ENCODE peak calls at places on chromosomes 6 and 20, in ten cellular contexts. One of them, this sample, is unnamed.
A peak's percentile ranks its signal among the peaks of the same experiment; 100 is the strongest.

GRCh38 chr6:147700436-147701209 is 192.1 kb downstream of the SAMD5 start:
- DNase-seq in HFF-Myc: peak; percentile 39
- DNase-seq in stimulated activated CD4-positive, alpha-beta T cell treated with anti-CD3 and anti-CD28 coated beads, TNF-alpha, amount 100 ng/mL, for 1 hour: no peak
- DNase-seq in omental fat pad: no peak
- DNase-seq in KBM-7: no peak
- DNase-seq in mesenchymal stem cell: peak; percentile 31
- DNase-seq in uterus: no peak
- DNase-seq in EH: peak; percentile 18
- DNase-seq in fibroblast of pulmonary artery: no peak
- DNase-seq in cardiac fibroblast: no peak
- DNase-seq in this sample: no peak

GRCh38 chr20:47038581-47039560 is 144.2 kb downstream of the EYA2 start:
- DNase-seq in HFF-Myc: no peak
- DNase-seq in stimulated activated CD4-positive, alpha-beta T cell treated with anti-CD3 and anti-CD28 coated beads, TNF-alpha, amount 100 ng/mL, for 1 hour: no peak
- DNase-seq in omental fat pad: no peak
- DNase-seq in KBM-7: peak; percentile 24
- DNase-seq in mesenchymal stem cell: no peak
- DNase-seq in uterus: no peak
- DNase-seq in EH: no peak
- DNase-seq in fibroblast of pulmonary artery: no peak
- DNase-seq in cardiac fibroblast: peak; percentile 36
- DNase-seq in this sample: no peak

GRCh38 chr6:124512431-124512830 is 449.8 kb upstream of the RNF217 start:
- DNase-seq in HFF-Myc: no peak
- DNase-seq in stimulated activated CD4-positive, alpha-beta T cell treated with anti-CD3 and anti-CD28 coated beads, TNF-alpha, amount 100 ng/mL, for 1 hour: no peak
- DNase-seq in omental fat pad: no peak
- DNase-seq in KBM-7: no peak
- DNase-seq in mesenchymal stem cell: no peak
- DNase-seq in uterus: no peak
- DNase-seq in EH: no peak
- DNase-seq in fibroblast of pulmonary artery: no peak
- DNase-seq in cardiac fibroblast: no peak
- DNase-seq in this sample: no peak

GRCh38 chr6:113854531-113855499 is 2.3 kb upstream of the MARCKS start:
- DNase-seq in HFF-Myc: no peak
- DNase-seq in stimulated activated CD4-positive, alpha-beta T cell treated with anti-CD3 and anti-CD28 coated beads, TNF-alpha, amount 100 ng/mL, for 1 hour: no peak
- DNase-seq in omental fat pad: no peak
- DNase-seq in KBM-7: peak; percentile 86
- DNase-seq in mesenchymal stem cell: peak; percentile 90
- DNase-seq in uterus: peak; percentile 71
- DNase-seq in EH: peak; percentile 91
- DNase-seq in fibroblast of pulmonary artery: peak; percentile 79
- DNase-seq in cardiac fibroblast: peak; percentile 85
- DNase-seq in this sample: no peak

GRCh38 chr20:41321003-41321402 is 3.5 kb upstream of the ZHX3 start:
- DNase-seq in HFF-Myc: no peak
- DNase-seq in stimulated activated CD4-positive, alpha-beta T cell treated with anti-CD3 and anti-CD28 coated beads, TNF-alpha, amount 100 ng/mL, for 1 hour: no peak
- DNase-seq in omental fat pad: no peak
- DNase-seq in KBM-7: peak; percentile 73
- DNase-seq in mesenchymal stem cell: no peak
- DNase-seq in uterus: no peak
- DNase-seq in EH: no peak
- DNase-seq in fibroblast of pulmonary artery: no peak
- DNase-seq in cardiac fibroblast: no peak
- DNase-seq in this sample: no peak

GRCh38 chr6:73176057-73176456 is 49.2 kb downstream of the KHDC1L start:
- DNase-seq in HFF-Myc: no peak
- DNase-seq in stimulated activated CD4-positive, alpha-beta T cell treated with anti-CD3 and anti-CD28 coated beads, TNF-alpha, amount 100 ng/mL, for 1 hour: no peak
- DNase-seq in omental fat pad: no peak
- DNase-seq in KBM-7: no peak
- DNase-seq in mesenchymal stem cell: no peak
- DNase-seq in uterus: no peak
- DNase-seq in EH: no peak
- DNase-seq in fibroblast of pulmonary artery: no peak
- DNase-seq in cardiac fibroblast: no peak
- DNase-seq in this sample: no peak

GRCh38 chr6:7157752-7158616 is 50.2 kb downstream of the RREB1 start:
- DNase-seq in HFF-Myc: no peak
- DNase-seq in stimulated activated CD4-positive, alpha-beta T cell treated with anti-CD3 and anti-CD28 coated beads, TNF-alpha, amount 100 ng/mL, for 1 hour: no peak
- DNase-seq in omental fat pad: no peak
- DNase-seq in KBM-7: no peak
- DNase-seq in mesenchymal stem cell: no peak
- DNase-seq in uterus: no peak
- DNase-seq in EH: peak; percentile 89
- DNase-seq in fibroblast of pulmonary artery: no peak
- DNase-seq in cardiac fibroblast: no peak
- DNase-seq in this sample: no peak

GRCh38 chr20:44644384-44645131 is 6.9 kb downstream of the ADA start:
- DNase-seq in HFF-Myc: no peak
- DNase-seq in stimulated activated CD4-positive, alpha-beta T cell treated with anti-CD3 and anti-CD28 coated beads, TNF-alpha, amount 100 ng/mL, for 1 hour: no peak
- DNase-seq in omental fat pad: no peak
- DNase-seq in KBM-7: no peak
- DNase-seq in mesenchymal stem cell: peak; percentile 17
- DNase-seq in uterus: no peak
- DNase-seq in EH: no peak
- DNase-seq in fibroblast of pulmonary artery: no peak
- DNase-seq in cardiac fibroblast: no peak
- DNase-seq in this sample: no peak

GRCh38 chr6:21999012-21999528 is 297.8 kb downstream of the PRL start:
- DNase-seq in HFF-Myc: peak; percentile 56
- DNase-seq in stimulated activated CD4-positive, alpha-beta T cell treated with anti-CD3 and anti-CD28 coated beads, TNF-alpha, amount 100 ng/mL, for 1 hour: no peak
- DNase-seq in omental fat pad: no peak
- DNase-seq in KBM-7: no peak
- DNase-seq in mesenchymal stem cell: peak; percentile 79
- DNase-seq in uterus: no peak
- DNase-seq in EH: peak; percentile 88
- DNase-seq in fibroblast of pulmonary artery: peak; percentile 60
- DNase-seq in cardiac fibroblast: peak; percentile 39
- DNase-seq in this sample: peak; percentile 54

GRCh38 chr6:15247750-15248450 is 2.0 kb downstream of the JARID2 start:
- DNase-seq in HFF-Myc: no peak
- DNase-seq in stimulated activated CD4-positive, alpha-beta T cell treated with anti-CD3 and anti-CD28 coated beads, TNF-alpha, amount 100 ng/mL, for 1 hour: peak; percentile 45
- DNase-seq in omental fat pad: no peak
- DNase-seq in KBM-7: peak; percentile 66
- DNase-seq in mesenchymal stem cell: peak; percentile 62
- DNase-seq in uterus: peak; percentile 53
- DNase-seq in EH: peak; percentile 87
- DNase-seq in fibroblast of pulmonary artery: peak; percentile 67
- DNase-seq in cardiac fibroblast: peak; percentile 67
- DNase-seq in this sample: no peak

GRCh38 chr6:160979063-160979708 is 12.4 kb upstream of the MAP3K4 start:
- DNase-seq in HFF-Myc: no peak
- DNase-seq in stimulated activated CD4-positive, alpha-beta T cell treated with anti-CD3 and anti-CD28 coated beads, TNF-alpha, amount 100 ng/mL, for 1 hour: no peak
- DNase-seq in omental fat pad: no peak
- DNase-seq in KBM-7: no peak
- DNase-seq in mesenchymal stem cell: peak; percentile 64
- DNase-seq in uterus: no peak
- DNase-seq in EH: peak; percentile 44
- DNase-seq in fibroblast of pulmonary artery: peak; percentile 23
- DNase-seq in cardiac fibroblast: peak; percentile 53
- DNase-seq in this sample: no peak

GRCh38 chr6:160160450-160160849 is 38.8 kb downstream of the SLC22A1 start:
- DNase-seq in HFF-Myc: no peak
- DNase-seq in stimulated activated CD4-positive, alpha-beta T cell treated with anti-CD3 and anti-CD28 coated beads, TNF-alpha, amount 100 ng/mL, for 1 hour: no peak
- DNase-seq in omental fat pad: no peak
- DNase-seq in KBM-7: no peak
- DNase-seq in mesenchymal stem cell: no peak
- DNase-seq in uterus: no peak
- DNase-seq in EH: no peak
- DNase-seq in fibroblast of pulmonary artery: no peak
- DNase-seq in cardiac fibroblast: no peak
- DNase-seq in this sample: no peak

GRCh38 chr6:170344631-170345576 is 38.3 kb downstream of the FAM120B start:
- DNase-seq in HFF-Myc: peak; percentile 32
- DNase-seq in stimulated activated CD4-positive, alpha-beta T cell treated with anti-CD3 and anti-CD28 coated beads, TNF-alpha, amount 100 ng/mL, for 1 hour: no peak
- DNase-seq in omental fat pad: no peak
- DNase-seq in KBM-7: peak; percentile 53
- DNase-seq in mesenchymal stem cell: peak; percentile 76
- DNase-seq in uterus: no peak
- DNase-seq in EH: peak; percentile 91
- DNase-seq in fibroblast of pulmonary artery: peak; percentile 84
- DNase-seq in cardiac fibroblast: peak; percentile 80
- DNase-seq in this sample: peak; percentile 93

GRCh38 chr20:33111306-33111705 is 31.9 kb downstream of the BPIFB4 start:
- DNase-seq in HFF-Myc: no peak
- DNase-seq in stimulated activated CD4-positive, alpha-beta T cell treated with anti-CD3 and anti-CD28 coated beads, TNF-alpha, amount 100 ng/mL, for 1 hour: no peak
- DNase-seq in omental fat pad: no peak
- DNase-seq in KBM-7: no peak
- DNase-seq in mesenchymal stem cell: no peak
- DNase-seq in uterus: no peak
- DNase-seq in EH: no peak
- DNase-seq in fibroblast of pulmonary artery: no peak
- DNase-seq in cardiac fibroblast: no peak
- DNase-seq in this sample: no peak

GRCh38 chr6:28167068-28167467 is 25.4 kb downstream of the ZKSCAN8 start:
- DNase-seq in HFF-Myc: peak; percentile 5
- DNase-seq in stimulated activated CD4-positive, alpha-beta T cell treated with anti-CD3 and anti-CD28 coated beads, TNF-alpha, amount 100 ng/mL, for 1 hour: no peak
- DNase-seq in omental fat pad: no peak
- DNase-seq in KBM-7: no peak
- DNase-seq in mesenchymal stem cell: peak; percentile 14
- DNase-seq in uterus: no peak
- DNase-seq in EH: peak; percentile 99
- DNase-seq in fibroblast of pulmonary artery: peak; percentile 49
- DNase-seq in cardiac fibroblast: peak; percentile 28
- DNase-seq in this sample: no peak

GRCh38 chr6:148888853-148889252 is 142.0 kb downstream of the UST start:
- DNase-seq in HFF-Myc: no peak
- DNase-seq in stimulated activated CD4-positive, alpha-beta T cell treated with anti-CD3 and anti-CD28 coated beads, TNF-alpha, amount 100 ng/mL, for 1 hour: no peak
- DNase-seq in omental fat pad: no peak
- DNase-seq in KBM-7: no peak
- DNase-seq in mesenchymal stem cell: no peak
- DNase-seq in uterus: no peak
- DNase-seq in EH: peak; percentile 61
- DNase-seq in fibroblast of pulmonary artery: no peak
- DNase-seq in cardiac fibroblast: peak; percentile 43
- DNase-seq in this sample: no peak

GRCh38 chr6:160790028-160790792 is 88.2 kb downstream of the PLG start:
- DNase-seq in HFF-Myc: no peak
- DNase-seq in stimulated activated CD4-positive, alpha-beta T cell treated with anti-CD3 and anti-CD28 coated beads, TNF-alpha, amount 100 ng/mL, for 1 hour: no peak
- DNase-seq in omental fat pad: no peak
- DNase-seq in KBM-7: peak; percentile 8
- DNase-seq in mesenchymal stem cell: no peak
- DNase-seq in uterus: no peak
- DNase-seq in EH: no peak
- DNase-seq in fibroblast of pulmonary artery: no peak
- DNase-seq in cardiac fibroblast: peak; percentile 4
- DNase-seq in this sample: no peak

GRCh38 chr6:144757299-144757698 is 472.2 kb downstream of the UTRN start:
- DNase-seq in HFF-Myc: no peak
- DNase-seq in stimulated activated CD4-positive, alpha-beta T cell treated with anti-CD3 and anti-CD28 coated beads, TNF-alpha, amount 100 ng/mL, for 1 hour: no peak
- DNase-seq in omental fat pad: no peak
- DNase-seq in KBM-7: no peak
- DNase-seq in mesenchymal stem cell: no peak
- DNase-seq in uterus: no peak
- DNase-seq in EH: no peak
- DNase-seq in fibroblast of pulmonary artery: no peak
- DNase-seq in cardiac fibroblast: no peak
- DNase-seq in this sample: no peak

GRCh38 chr20:41018153-41018552 is 10.5 kb upstream of the TOP1 start:
- DNase-seq in HFF-Myc: no peak
- DNase-seq in stimulated activated CD4-positive, alpha-beta T cell treated with anti-CD3 and anti-CD28 coated beads, TNF-alpha, amount 100 ng/mL, for 1 hour: no peak
- DNase-seq in omental fat pad: no peak
- DNase-seq in KBM-7: no peak
- DNase-seq in mesenchymal stem cell: no peak
- DNase-seq in uterus: no peak
- DNase-seq in EH: no peak
- DNase-seq in fibroblast of pulmonary artery: no peak
- DNase-seq in cardiac fibroblast: no peak
- DNase-seq in this sample: no peak

GRCh38 chr6:170111141-170111664 is 179.7 kb downstream of the DLL1 start:
- DNase-seq in HFF-Myc: no peak
- DNase-seq in stimulated activated CD4-positive, alpha-beta T cell treated with anti-CD3 and anti-CD28 coated beads, TNF-alpha, amount 100 ng/mL, for 1 hour: no peak
- DNase-seq in omental fat pad: no peak
- DNase-seq in KBM-7: no peak
- DNase-seq in mesenchymal stem cell: no peak
- DNase-seq in uterus: peak; percentile 8
- DNase-seq in EH: no peak
- DNase-seq in fibroblast of pulmonary artery: no peak
- DNase-seq in cardiac fibroblast: no peak
- DNase-seq in this sample: no peak

GRCh38 chr20:3927486-3928291 is 38.5 kb downstream of the PANK2 start:
- DNase-seq in HFF-Myc: no peak
- DNase-seq in stimulated activated CD4-positive, alpha-beta T cell treated with anti-CD3 and anti-CD28 coated beads, TNF-alpha, amount 100 ng/mL, for 1 hour: no peak
- DNase-seq in omental fat pad: no peak
- DNase-seq in KBM-7: peak; percentile 45
- DNase-seq in mesenchymal stem cell: peak; percentile 65
- DNase-seq in uterus: no peak
- DNase-seq in EH: no peak
- DNase-seq in fibroblast of pulmonary artery: peak; percentile 78
- DNase-seq in cardiac fibroblast: peak; percentile 79
- DNase-seq in this sample: no peak

GRCh38 chr6:133309579-133309978 is 68.4 kb downstream of the EYA4 start:
- DNase-seq in HFF-Myc: no peak
- DNase-seq in stimulated activated CD4-positive, alpha-beta T cell treated with anti-CD3 and anti-CD28 coated beads, TNF-alpha, amount 100 ng/mL, for 1 hour: no peak
- DNase-seq in omental fat pad: no peak
- DNase-seq in KBM-7: no peak
- DNase-seq in mesenchymal stem cell: no peak
- DNase-seq in uterus: no peak
- DNase-seq in EH: no peak
- DNase-seq in fibroblast of pulmonary artery: peak; percentile 32
- DNase-seq in cardiac fibroblast: peak; percentile 44
- DNase-seq in this sample: no peak

GRCh38 chr6:116278853-116279231 is 888 bp downstream of the TSPYL1 start:
- DNase-seq in HFF-Myc: no peak
- DNase-seq in stimulated activated CD4-positive, alpha-beta T cell treated with anti-CD3 and anti-CD28 coated beads, TNF-alpha, amount 100 ng/mL, for 1 hour: no peak
- DNase-seq in omental fat pad: no peak
- DNase-seq in KBM-7: no peak
- DNase-seq in mesenchymal stem cell: no peak
- DNase-seq in uterus: peak; percentile 71
- DNase-seq in EH: no peak
- DNase-seq in fibroblast of pulmonary artery: peak; percentile 67
- DNase-seq in cardiac fibroblast: peak; percentile 64
- DNase-seq in this sample: peak; percentile 1

GRCh38 chr6:121688974-121689373 is 253.5 kb downstream of the GJA1 start:
- DNase-seq in HFF-Myc: no peak
- DNase-seq in stimulated activated CD4-positive, alpha-beta T cell treated with anti-CD3 and anti-CD28 coated beads, TNF-alpha, amount 100 ng/mL, for 1 hour: no peak
- DNase-seq in omental fat pad: no peak
- DNase-seq in KBM-7: peak; percentile 5
- DNase-seq in mesenchymal stem cell: no peak
- DNase-seq in uterus: no peak
- DNase-seq in EH: no peak
- DNase-seq in fibroblast of pulmonary artery: no peak
- DNase-seq in cardiac fibroblast: no peak
- DNase-seq in this sample: no peak

GRCh38 chr6:41488392-41489129 is 57.6 kb upstream of the FOXP4 start:
- DNase-seq in HFF-Myc: peak; percentile 87
- DNase-seq in stimulated activated CD4-positive, alpha-beta T cell treated with anti-CD3 and anti-CD28 coated beads, TNF-alpha, amount 100 ng/mL, for 1 hour: no peak
- DNase-seq in omental fat pad: no peak
- DNase-seq in KBM-7: no peak
- DNase-seq in mesenchymal stem cell: peak; percentile 93
- DNase-seq in uterus: peak; percentile 73
- DNase-seq in EH: peak; percentile 86
- DNase-seq in fibroblast of pulmonary artery: peak; percentile 82
- DNase-seq in cardiac fibroblast: peak; percentile 76
- DNase-seq in this sample: no peak

GRCh38 chr6:52049252-52050050 is 38.0 kb downstream of the PKHD1 start:
- DNase-seq in HFF-Myc: peak; percentile 19
- DNase-seq in stimulated activated CD4-positive, alpha-beta T cell treated with anti-CD3 and anti-CD28 coated beads, TNF-alpha, amount 100 ng/mL, for 1 hour: no peak
- DNase-seq in omental fat pad: no peak
- DNase-seq in KBM-7: peak; percentile 52
- DNase-seq in mesenchymal stem cell: peak; percentile 36
- DNase-seq in uterus: no peak
- DNase-seq in EH: peak; percentile 43
- DNase-seq in fibroblast of pulmonary artery: peak; percentile 59
- DNase-seq in cardiac fibroblast: peak; percentile 48
- DNase-seq in this sample: no peak

GRCh38 chr6:136526196-136526930 is 23.9 kb downstream of the MAP7 start:
- DNase-seq in HFF-Myc: no peak
- DNase-seq in stimulated activated CD4-positive, alpha-beta T cell treated with anti-CD3 and anti-CD28 coated beads, TNF-alpha, amount 100 ng/mL, for 1 hour: no peak
- DNase-seq in omental fat pad: no peak
- DNase-seq in KBM-7: peak; percentile 85
- DNase-seq in mesenchymal stem cell: peak; percentile 60
- DNase-seq in uterus: peak; percentile 31
- DNase-seq in EH: peak; percentile 53
- DNase-seq in fibroblast of pulmonary artery: peak; percentile 73
- DNase-seq in cardiac fibroblast: peak; percentile 74
- DNase-seq in this sample: no peak

GRCh38 chr20:10454135-10454750 is 19.1 kb downstream of the SLX4IP start:
- DNase-seq in HFF-Myc: no peak
- DNase-seq in stimulated activated CD4-positive, alpha-beta T cell treated with anti-CD3 and anti-CD28 coated beads, TNF-alpha, amount 100 ng/mL, for 1 hour: no peak
- DNase-seq in omental fat pad: no peak
- DNase-seq in KBM-7: no peak
- DNase-seq in mesenchymal stem cell: no peak
- DNase-seq in uterus: no peak
- DNase-seq in EH: no peak
- DNase-seq in fibroblast of pulmonary artery: no peak
- DNase-seq in cardiac fibroblast: no peak
- DNase-seq in this sample: no peak